ENCODE peak calls at places on chromosomes 11 and 22, in seven cellular contexts. Y, P, J, D, R, M and O are unnamed samples.

GRCh38 chr11:41978951-41979350 is 519.5 kb upstream of the LRRC4C start:
- DNase-seq in Y (no peak), P (no peak), J (no peak), D (no peak), R (no peak), M (no peak), O (no peak)

GRCh38 chr11:44557464-44557863 is 8.0 kb upstream of the CD82 start:
- DNase-seq in Y (no peak), P (no peak), J (no peak), D (no peak), R (no peak), M (no peak), O (no peak)

GRCh38 chr22:21082248-21082647 is 36.5 kb downstream of the LRRC74B start:
- DNase-seq in Y (peak; percentile 42), P (no peak), J (no peak), D (no peak), R (no peak), M (no peak), O (no peak)

GRCh38 chr11:128492461-128492860 is 94.9 kb downstream of the ETS1 start:
- DNase-seq in Y (no peak), P (no peak), J (no peak), D (no peak), R (no peak), M (no peak), O (no peak)

GRCh38 chr11:1876361-1877063 is 15.2 kb downstream of the PRR33 start:
- DNase-seq in Y (peak; percentile 79), P (peak; percentile 83), J (peak; percentile 31), D (peak; percentile 59), R (peak; percentile 69), M (peak; percentile 47), O (no peak)

GRCh38 chr11:28243057-28243456 is 134.9 kb downstream of the METTL15 start:
- DNase-seq in Y (no peak), P (no peak), J (no peak), D (no peak), R (no peak), M (no peak), O (no peak)

GRCh38 chr22:46815896-46816721 is 53.7 kb downstream of the TBC1D22A start:
- DNase-seq in Y (peak; percentile 66), P (peak; percentile 67), J (peak; percentile 47), D (peak; percentile 43), R (no peak), M (no peak), O (no peak)

GRCh38 chr22:23878219-23878618 is 16.0 kb upstream of the MIF start:
- DNase-seq in Y (no peak), P (no peak), J (no peak), D (no peak), R (no peak), M (no peak), O (no peak)

GRCh38 chr22:37235897-37236607 is 8.0 kb downstream of the RAC2 start:
- DNase-seq in Y (no peak), P (peak; percentile 21), J (no peak), D (no peak), R (no peak), M (no peak), O (no peak)

GRCh38 chr11:65205602-65205967 is 23.9 kb downstream of the CAPN1 start:
- DNase-seq in Y (no peak), P (peak; percentile 28), J (no peak), D (no peak), R (no peak), M (peak; percentile 15), O (no peak)

GRCh38 chr11:32411937-32412615 is 23.3 kb downstream of the WT1 start:
- DNase-seq in Y (no peak), P (peak; percentile 7), J (no peak), D (no peak), R (no peak), M (no peak), O (no peak)

GRCh38 chr11:110513521-110514450 is 84.0 kb downstream of the FDX1 start:
- DNase-seq in Y (peak; percentile 71), P (no peak), J (peak; percentile 44), D (no peak), R (no peak), M (no peak), O (no peak)

GRCh38 chr22:25700996-25701815 is 40.8 kb upstream of the MYO18B start:
- DNase-seq in Y (peak; percentile 69), P (no peak), J (peak; percentile 18), D (peak; percentile 11), R (no peak), M (no peak), O (no peak)

GRCh38 chr11:118618991-118619375 is 11.6 kb downstream of the PHLDB1 start:
- DNase-seq in Y (peak; percentile 87), P (peak; percentile 46), J (no peak), D (no peak), R (no peak), M (no peak), O (no peak)

GRCh38 chr22:25759825-25760231 is 17.8 kb downstream of the MYO18B start:
- DNase-seq in Y (peak; percentile 93), P (no peak), J (peak; percentile 22), D (peak; percentile 37), R (no peak), M (no peak), O (no peak)

GRCh38 chr11:126262216-126262615 is 6.5 kb downstream of the SRPRA start:
- DNase-seq in Y (no peak), P (no peak), J (no peak), D (no peak), R (no peak), M (no peak), O (no peak)

GRCh38 chr11:12792590-12792989 is 118.4 kb downstream of the TEAD1 start:
- DNase-seq in Y (peak; percentile 76), P (no peak), J (no peak), D (no peak), R (no peak), M (no peak), O (no peak)

GRCh38 chr11:117841582-117842031 is 17.1 kb upstream of the FXYD2 start:
- DNase-seq in Y (no peak), P (no peak), J (no peak), D (no peak), R (peak; percentile 16), M (peak; percentile 11), O (no peak)

GRCh38 chr11:86749376-86749775 is 51.0 kb upstream of the PRSS23 start:
- DNase-seq in Y (no peak), P (peak; percentile 74), J (peak; percentile 35), D (no peak), R (no peak), M (no peak), O (no peak)

GRCh38 chr11:60343094-60343704 is 16.1 kb downstream of the MS4A6E start:
- DNase-seq in Y (no peak), P (no peak), J (peak; percentile 42), D (no peak), R (no peak), M (no peak), O (no peak)

GRCh38 chr11:83836883-83837654 is 550.9 kb upstream of the CCDC90B start:
- DNase-seq in Y (peak; percentile 57), P (peak; percentile 85), J (peak; percentile 77), D (peak; percentile 47), R (peak; percentile 46), M (peak; percentile 45), O (no peak)

DNA sequence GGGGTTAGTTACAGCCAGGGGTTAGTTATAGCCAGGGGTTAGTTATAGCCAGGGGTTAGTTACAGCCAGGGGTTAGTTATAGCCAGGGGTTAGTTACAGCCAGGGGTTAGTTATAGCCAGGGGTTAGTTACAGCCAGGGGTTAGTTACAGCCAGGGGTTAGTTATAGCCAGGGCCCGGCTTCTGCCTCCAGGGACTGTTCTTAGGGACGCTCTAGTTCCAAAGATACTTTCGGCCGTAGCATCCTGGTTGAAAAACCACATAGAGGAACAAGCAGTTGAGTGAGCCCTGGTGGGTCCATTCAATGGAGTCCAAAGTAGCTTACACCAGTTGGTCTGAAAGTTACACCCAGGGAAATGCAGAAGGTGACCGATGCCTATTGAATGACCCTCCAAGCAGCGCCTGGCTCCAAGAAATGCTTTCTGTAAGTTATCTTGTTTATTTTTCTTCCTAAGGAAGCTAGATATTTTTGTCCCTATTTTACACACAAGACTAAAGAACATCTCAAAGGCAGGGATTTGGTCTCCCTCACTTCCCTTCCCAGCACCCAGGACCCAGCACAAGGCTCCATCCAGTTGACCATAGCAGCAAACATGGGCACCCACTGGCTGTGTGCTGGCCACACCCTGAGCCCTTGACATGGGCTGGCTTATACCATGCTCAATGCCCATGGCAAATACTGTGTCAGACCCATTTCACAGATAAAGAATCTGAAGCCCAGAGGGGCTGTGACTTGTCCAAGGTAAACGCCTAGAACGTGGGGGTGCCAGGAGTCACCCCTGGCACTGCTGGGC is 49.7 kb upstream of the SHISAL1 start:
- DNase-seq in Y (peak; percentile 36), P (peak; percentile 28), J (no peak), D (no peak), R (no peak), M (no peak), O (no peak)
- H3K4me1 ChIP-seq in Y (peaks cover 52% of the 10 kb centered on the region), P (no peaks in the 10 kb centered on the region), J (no peaks in the 10 kb centered on the region), D (no peaks in the 10 kb centered on the region), R (no peaks in the 10 kb centered on the region), M (peaks cover 36% of the 10 kb centered on the region), O (no peaks in the 10 kb centered on the region)

GRCh38 chr11:9533053-9533452 is 40.4 kb upstream of the WEE1 start:
- DNase-seq in Y (no peak), P (no peak), J (no peak), D (no peak), R (no peak), M (no peak), O (no peak)
- H3K4me1 ChIP-seq in Y (peaks cover 24% of the 10 kb centered on the region), P (no peaks in the 10 kb centered on the region), J (peaks cover 14% of the 10 kb centered on the region), D (peaks cover 7% of the 10 kb centered on the region), R (peaks cover 7% of the 10 kb centered on the region), M (peaks cover 21% of the 10 kb centered on the region), O (no peaks in the 10 kb centered on the region)

DNA sequence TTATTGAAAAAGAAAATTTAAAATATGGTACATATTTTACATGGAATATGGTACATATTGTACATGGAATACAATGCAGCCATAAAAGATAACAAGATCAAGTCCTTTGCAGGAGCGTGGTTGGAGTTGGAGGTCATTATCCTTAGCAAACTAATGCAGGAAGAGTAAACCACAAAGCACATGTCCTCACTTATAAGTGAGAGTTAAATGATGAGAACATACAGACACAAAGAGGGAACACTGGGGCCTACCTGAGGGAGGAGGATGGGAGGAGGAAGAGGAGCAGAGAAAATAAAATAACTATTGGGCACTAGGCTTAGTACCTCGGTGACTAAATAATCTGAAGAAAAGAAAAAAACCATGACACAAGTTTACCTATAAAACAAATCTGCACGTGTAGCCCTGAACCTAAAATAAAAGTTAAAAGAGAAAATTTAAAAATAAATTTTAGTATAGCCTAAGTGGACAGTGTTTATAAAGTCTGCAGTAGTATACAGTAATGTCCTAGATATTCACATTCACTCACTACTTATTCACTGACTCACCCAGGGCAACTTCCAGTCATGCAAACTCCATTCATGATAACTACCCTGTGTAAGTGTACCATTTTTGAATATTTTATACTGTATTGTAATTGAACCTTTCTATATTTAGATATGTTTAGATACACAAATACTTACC is 204.4 kb downstream of the FAM76B start:
- DNase-seq in Y (peak; percentile 61), P (no peak), J (no peak), D (no peak), R (no peak), M (no peak), O (no peak)
- H3K4me1 ChIP-seq in Y (peaks cover 6% of the 10 kb centered on the region), P (no peaks in the 10 kb centered on the region), J (no peaks in the 10 kb centered on the region), D (no peaks in the 10 kb centered on the region), R (no peaks in the 10 kb centered on the region), M (no peaks in the 10 kb centered on the region), O (no peaks in the 10 kb centered on the region)

DNA sequence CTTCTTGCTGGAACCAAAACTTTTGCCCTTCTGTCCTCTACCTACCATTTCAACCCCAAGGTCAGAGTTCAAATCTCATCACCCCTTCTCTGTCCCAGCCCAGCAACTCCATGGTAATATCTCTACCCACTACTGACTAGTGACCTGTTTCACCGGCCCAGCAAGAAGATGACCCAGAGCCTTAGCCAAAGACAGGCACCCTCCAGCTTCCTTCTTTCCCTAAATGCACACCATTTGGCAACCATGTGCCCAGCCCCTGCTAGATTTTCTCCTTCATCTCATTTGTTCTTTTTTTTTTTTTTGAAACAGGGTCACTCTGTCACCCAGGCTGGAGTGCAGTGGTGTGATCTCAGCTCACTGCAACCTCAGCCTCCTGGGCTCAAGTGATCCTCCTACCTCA is 14.9 kb downstream of the ARAP1 start:
- DNase-seq in Y (no peak), P (no peak), J (no peak), D (no peak), R (no peak), M (no peak), O (no peak)
- H3K4me1 ChIP-seq in Y (peaks cover 48% of the 10 kb centered on the region), P (peaks cover 15% of the 10 kb centered on the region), J (peaks cover 18% of the 10 kb centered on the region), D (peaks cover 4% of the 10 kb centered on the region), R (peaks cover 51% of the 10 kb centered on the region), M (no peaks in the 10 kb centered on the region), O (peaks cover 71% of the 10 kb centered on the region)